ENCODE peak calls at places on chromosomes 5 and 9, in seven cellular contexts. W is stimulated activated CD4-positive, alpha-beta T cell treated with anti-CD3 and anti-CD28 coated beads, Interleukin-1b, Interleukin-23, amount 100 ng/mL, for 4 hours; T is brain microvascular endothelial cell; K is lower lobe of right lung; L is foreskin keratinocyte; P is activated CD4-positive, alpha-beta T cell treated with anti-CD3 and anti-CD28 coated beads, Interleukin-2, amount 10 ng/mL, durations not matched to agents 7 days and 5 days; Q is ACHN. N is an unnamed sample.

GRCh38 chr5:100409538-100409937 is 125.6 kb upstream of the FAM174A start:
- DNase-seq in W (no peak), T (no peak), K (no peak), L (no peak), P (no peak), Q (no peak), N (no peak)

GRCh38 chr5:136814621-136815378 is 449.5 kb upstream of the TRPC7 start:
- DNase-seq in W (no peak), T (no peak), K (no peak), L (no peak), P (no peak), Q (no peak), N (no peak)

GRCh38 chr9:81754245-81754644 is 64.9 kb upstream of the TLE1 start:
- DNase-seq in W (no peak), T (no peak), K (no peak), L (no peak), P (no peak), Q (peak), N (no peak)

GRCh38 chr5:39588176-39588575 is 163.4 kb upstream of the DAB2 start:
- DNase-seq in W (no peak), T (no peak), K (no peak), L (no peak), P (no peak), Q (no peak), N (no peak)

GRCh38 chr5:141778211-141778610 is 96.2 kb upstream of the ARAP3 start:
- DNase-seq in W (no peak), T (no peak), K (no peak), L (peak), P (no peak), Q (peak), N (peak)

GRCh38 chr5:134077926-134078580 is 36.4 kb upstream of the TCF7 start:
- DNase-seq in W (no peak), T (no peak), K (no peak), L (no peak), P (peak), Q (no peak), N (no peak)

GRCh38 chr5:14806452-14806851 is 65.1 kb downstream of the ANKH start:
- DNase-seq in W (no peak), T (peak), K (no peak), L (no peak), P (no peak), Q (no peak), N (no peak)

GRCh38 chr5:62082370-62082778 is 223.6 kb upstream of the KIF2A start:
- DNase-seq in W (no peak), T (peak), K (no peak), L (peak), P (no peak), Q (peak), N (no peak)

GRCh38 chr5:61354199-61354598 is 22.1 kb downstream of the ZSWIM6 start:
- DNase-seq in W (no peak), T (no peak), K (no peak), L (no peak), P (no peak), Q (no peak), N (no peak)

GRCh38 chr5:73381587-73382411 is 66.8 kb downstream of the FOXD1 start:
- DNase-seq in W (no peak), T (no peak), K (no peak), L (no peak), P (no peak), Q (no peak), N (no peak)

GRCh38 chr5:92805446-92805845 is 775.6 kb downstream of the NR2F1-AS1 start:
- DNase-seq in W (no peak), T (no peak), K (no peak), L (no peak), P (no peak), Q (no peak), N (no peak)

GRCh38 chr9:21559402-21560280 is 77.5 kb upstream of the IFNE start:
- DNase-seq in W (peak), T (no peak), K (peak), L (peak), P (peak), Q (no peak), N (peak)

GRCh38 chr5:124504081-124504916 is 242.1 kb downstream of the ZNF608 start:
- DNase-seq in W (no peak), T (peak), K (no peak), L (no peak), P (no peak), Q (no peak), N (no peak)

GRCh38 chr9:70998962-70999361 is 122.5 kb downstream of the TRPM3 start:
- DNase-seq in W (no peak), T (peak), K (no peak), L (no peak), P (no peak), Q (no peak), N (no peak)

GRCh38 chr5:68565427-68565826 is 349.9 kb downstream of the PIK3R1 start:
- DNase-seq in W (no peak), T (no peak), K (no peak), L (no peak), P (no peak), Q (no peak), N (no peak)

GRCh38 chr5:54162184-54162583 is 148.2 kb downstream of the ARL15 start:
- DNase-seq in W (no peak), T (no peak), K (no peak), L (no peak), P (no peak), Q (no peak), N (no peak)

GRCh38 chr9:86034863-86035734 is 64.3 kb downstream of the GOLM1 start:
- DNase-seq in W (no peak), T (peak), K (no peak), L (peak), P (no peak), Q (peak), N (no peak)

GRCh38 chr5:1460054-1460682 is 14.9 kb upstream of the SLC6A3 start:
- DNase-seq in W (no peak), T (no peak), K (no peak), L (no peak), P (no peak), Q (no peak), N (no peak)

GRCh38 chr5:149550608-149551226 is 522 bp downstream of the CSNK1A1 start:
- DNase-seq in W (no peak), T (no peak), K (no peak), L (no peak), P (no peak), Q (peak), N (no peak)

N was measured in mesothelial cell of epicardium.